ENCODE peak calls at places on chromosomes 6 and 20, in six cellular contexts. B, Z, W, D, U and K are unnamed samples.

GRCh38 chr6:43060034-43060754 is 763 bp downstream of the KLC4 start:
- DNase-seq in B (peak), Z (no peak), W (no peak), D (peak), U (no peak), K (peak)

GRCh38 chr6:36719126-36719525 is 21.5 kb downstream of the RAB44 start:
- DNase-seq in B (no peak), Z (no peak), W (no peak), D (peak), U (no peak), K (no peak)

GRCh38 chr6:12241493-12242214 is 48.5 kb upstream of the EDN1 start:
- DNase-seq in B (peak), Z (no peak), W (no peak), D (peak), U (no peak), K (no peak)

GRCh38 chr6:154995241-154996162 is at the start of gene TIAM2:
- DNase-seq in B (no peak), Z (peak), W (peak), D (no peak), U (peak), K (no peak)

GRCh38 chr6:95431637-95432228 is 145.6 kb upstream of the MANEA start:
- DNase-seq in B (peak), Z (peak), W (no peak), D (peak), U (peak), K (peak)

GRCh38 chr20:35743693-35744491 is 1.8 kb upstream of the RBM39 start:
- DNase-seq in B (no peak), Z (no peak), W (no peak), D (no peak), U (no peak), K (no peak)

GRCh38 chr6:41770381-41771057 is 9.2 kb downstream of the FRS3 start:
- DNase-seq in B (no peak), Z (no peak), W (no peak), D (no peak), U (no peak), K (no peak)

GRCh38 chr6:336159-337114 is 44.1 kb downstream of the DUSP22 start:
- DNase-seq in B (no peak), Z (no peak), W (no peak), D (peak), U (no peak), K (no peak)

GRCh38 chr6:156345700-156346099 is 431.5 kb upstream of the ARID1B start:
- DNase-seq in B (no peak), Z (no peak), W (no peak), D (no peak), U (no peak), K (no peak)

GRCh38 chr6:53107091-53107490 is 41.5 kb downstream of the GCM1 start:
- DNase-seq in B (no peak), Z (peak), W (no peak), D (no peak), U (peak), K (no peak)

GRCh38 chr20:22248052-22248667 is 336.2 kb downstream of the FOXA2 start:
- DNase-seq in B (no peak), Z (peak), W (no peak), D (no peak), U (no peak), K (peak)

GRCh38 chr20:63260943-63261807 is 6.9 kb upstream of the NKAIN4 start:
- DNase-seq in B (no peak), Z (no peak), W (no peak), D (no peak), U (no peak), K (no peak)

GRCh38 chr6:109867970-109868358 is 110.1 kb upstream of the GPR6 start:
- DNase-seq in B (no peak), Z (peak), W (no peak), D (no peak), U (peak), K (peak)

GRCh38 chr6:75296811-75297779 is 12.5 kb upstream of the TMEM30A start:
- DNase-seq in B (peak), Z (peak), W (no peak), D (no peak), U (peak), K (peak)

GRCh38 chr20:63518946-63519764 is 1.4 kb upstream of the PPDPF start:
- DNase-seq in B (no peak), Z (no peak), W (no peak), D (no peak), U (no peak), K (no peak)

DNA sequence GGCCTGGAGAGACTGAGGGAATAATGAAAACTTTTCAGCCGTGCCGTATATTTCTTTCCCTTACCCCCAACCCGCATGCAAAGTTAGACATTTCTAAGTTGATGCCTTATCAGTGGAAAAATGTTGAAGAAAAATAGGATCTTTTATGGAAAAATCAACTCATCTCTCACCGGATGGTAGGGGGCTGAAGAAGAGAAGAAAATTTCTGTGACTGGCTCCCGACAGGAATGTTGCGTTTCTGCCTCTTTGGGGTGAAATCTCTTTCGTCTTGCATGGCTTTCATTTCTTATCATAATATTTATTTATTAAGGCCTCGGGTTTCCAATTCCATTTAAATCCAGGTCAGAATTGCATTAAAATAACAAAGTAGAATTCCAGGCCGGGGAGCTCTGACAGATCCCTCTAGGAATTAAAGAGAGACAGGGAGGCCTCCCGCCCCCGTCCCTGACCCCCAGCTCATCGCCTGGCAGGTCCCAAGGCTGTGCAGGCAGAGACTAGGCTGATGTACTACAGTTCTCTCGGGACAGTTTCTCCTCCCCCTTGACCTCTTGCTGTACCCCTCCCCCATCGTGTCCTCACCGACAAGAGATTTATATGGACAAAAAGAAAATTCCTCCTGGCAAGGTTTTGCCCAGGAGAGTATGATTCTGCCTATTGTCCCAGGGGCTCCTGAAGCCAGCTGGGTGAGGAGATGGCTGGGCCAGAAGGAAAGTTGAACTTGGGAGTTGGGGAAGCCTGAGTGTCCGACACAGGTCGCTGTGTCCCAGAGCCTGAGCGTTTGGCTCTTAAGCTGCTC is 1.3 kb downstream of the SCUBE3 start:
- DNase-seq in B (no peak), Z (no peak), W (no peak), D (no peak), U (no peak), K (no peak)
- H3K4me3 ChIP-seq in B (no peak), Z (peak), W (peak), D (peak), U (peak), K (no peak)

DNA sequence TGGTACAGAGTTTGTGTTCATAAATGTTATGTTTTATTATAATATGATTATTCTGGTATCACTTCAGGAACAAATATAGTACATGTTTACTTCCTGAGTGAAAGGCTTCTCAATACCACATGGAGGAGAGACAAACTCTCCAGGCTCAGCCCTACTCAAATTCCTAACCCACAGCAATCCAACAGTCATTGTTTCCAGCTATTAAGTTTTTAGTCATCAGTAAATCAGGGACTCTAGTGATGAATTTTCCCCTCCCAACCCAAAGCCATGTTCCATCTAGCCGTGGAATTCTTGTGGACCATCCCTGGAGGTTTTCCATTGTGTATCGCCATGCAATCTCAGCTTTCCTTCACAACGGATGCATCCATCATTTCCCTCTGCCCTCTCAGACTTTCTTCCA is 58.1 kb downstream of the ISM1 start:
- DNase-seq in B (no peak), Z (peak), W (no peak), D (no peak), U (peak), K (no peak)
- TF ChIP-seq CTCF in B (no peak), Z (no peak), W (no peak), D (no peak), U (no peak), K (no peak)

DNA sequence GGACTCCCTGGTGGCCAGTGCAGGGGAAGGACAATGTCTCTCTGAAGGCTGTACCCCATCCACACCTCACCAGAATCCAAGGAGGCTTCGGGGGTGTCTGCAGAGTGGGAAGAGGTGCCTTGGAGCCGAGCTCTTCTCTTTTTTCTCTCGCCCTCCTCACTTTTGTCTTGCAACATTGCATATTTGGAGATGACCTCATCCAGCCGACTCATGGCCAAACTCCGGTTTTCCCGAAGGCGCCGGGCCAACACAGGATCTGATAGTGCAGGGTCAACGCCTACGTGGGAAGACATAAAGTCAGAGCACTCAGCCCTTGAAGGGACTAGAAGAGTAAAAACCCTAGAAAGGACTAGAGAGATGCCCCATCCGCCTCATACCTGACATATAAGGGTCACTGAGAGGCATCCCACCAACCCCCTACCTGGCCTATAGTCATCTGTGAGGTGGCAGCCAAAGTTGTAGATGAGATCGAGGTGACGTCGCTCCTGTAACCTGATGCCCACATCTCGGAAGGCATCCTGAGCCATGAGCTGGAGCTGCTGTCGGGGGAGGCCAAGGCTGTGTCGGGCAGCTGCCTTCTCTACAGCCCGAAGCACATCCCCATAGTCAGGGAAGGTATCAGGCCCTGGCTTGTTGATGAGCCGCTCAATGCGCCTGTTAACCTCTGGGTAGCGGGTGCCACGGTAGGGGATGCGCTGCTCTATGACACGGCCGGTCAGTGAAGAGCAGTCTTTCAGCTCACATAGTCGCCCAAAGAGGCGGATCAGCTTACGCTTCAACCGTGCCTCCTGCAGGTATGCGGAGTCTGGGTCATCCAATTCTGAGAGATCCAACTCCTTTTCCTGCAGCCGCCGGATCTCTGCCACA is 3.0 kb upstream of the ZBTB22 start:
- DNase-seq in B (peak), Z (peak), W (peak), D (peak), U (peak), K (no peak)
- H3K4me3 ChIP-seq in B (peak), Z (peak), W (no peak), D (no peak), U (no peak), K (peak)

DNA sequence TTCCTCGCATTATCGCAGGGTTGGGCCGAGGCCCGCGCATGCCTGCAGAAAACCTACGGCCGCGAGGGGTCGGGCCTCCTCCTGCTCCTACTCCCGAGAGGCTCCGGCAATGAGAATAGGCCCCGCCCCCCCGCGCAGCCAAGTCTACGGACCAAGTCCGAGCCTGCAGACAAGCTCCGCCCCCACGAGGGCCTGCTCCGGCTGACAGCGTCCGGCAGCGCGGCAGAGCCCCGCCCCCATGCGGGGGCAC is 3.1 kb upstream of the GPSM3 start:
- DNase-seq in B (peak), Z (peak), W (peak), D (peak), U (peak), K (peak)
- TF ChIP-seq CTCF in B (no peak), Z (peak), W (peak), D (peak), U (peak), K (no peak)

GRCh38 chr6:90583783-90584481 is 2.9 kb downstream of the MAP3K7 start:
- DNase-seq in B (no peak), Z (no peak), W (no peak), D (no peak), U (no peak), K (no peak)
- H3K4me3 ChIP-seq in B (no peak), Z (no peak), W (no peak), D (no peak), U (no peak), K (no peak)

GRCh38 chr6:89566930-89567634 is 71.5 kb downstream of the LYRM2 start:
- DNase-seq in B (no peak), Z (no peak), W (no peak), D (no peak), U (no peak), K (no peak)

GRCh38 chr6:89563866-89564265 is 74.7 kb downstream of the LYRM2 start:
- DNase-seq in B (no peak), Z (no peak), W (no peak), D (no peak), U (no peak), K (no peak)

GRCh38 chr6:89564752-89565427 is 73.7 kb downstream of the LYRM2 start:
- DNase-seq in B (no peak), Z (peak), W (no peak), D (no peak), U (no peak), K (no peak)

GRCh38 chr6:89566011-89566775 is 72.4 kb downstream of the LYRM2 start:
- DNase-seq in B (no peak), Z (no peak), W (no peak), D (no peak), U (no peak), K (no peak)

DNA sequence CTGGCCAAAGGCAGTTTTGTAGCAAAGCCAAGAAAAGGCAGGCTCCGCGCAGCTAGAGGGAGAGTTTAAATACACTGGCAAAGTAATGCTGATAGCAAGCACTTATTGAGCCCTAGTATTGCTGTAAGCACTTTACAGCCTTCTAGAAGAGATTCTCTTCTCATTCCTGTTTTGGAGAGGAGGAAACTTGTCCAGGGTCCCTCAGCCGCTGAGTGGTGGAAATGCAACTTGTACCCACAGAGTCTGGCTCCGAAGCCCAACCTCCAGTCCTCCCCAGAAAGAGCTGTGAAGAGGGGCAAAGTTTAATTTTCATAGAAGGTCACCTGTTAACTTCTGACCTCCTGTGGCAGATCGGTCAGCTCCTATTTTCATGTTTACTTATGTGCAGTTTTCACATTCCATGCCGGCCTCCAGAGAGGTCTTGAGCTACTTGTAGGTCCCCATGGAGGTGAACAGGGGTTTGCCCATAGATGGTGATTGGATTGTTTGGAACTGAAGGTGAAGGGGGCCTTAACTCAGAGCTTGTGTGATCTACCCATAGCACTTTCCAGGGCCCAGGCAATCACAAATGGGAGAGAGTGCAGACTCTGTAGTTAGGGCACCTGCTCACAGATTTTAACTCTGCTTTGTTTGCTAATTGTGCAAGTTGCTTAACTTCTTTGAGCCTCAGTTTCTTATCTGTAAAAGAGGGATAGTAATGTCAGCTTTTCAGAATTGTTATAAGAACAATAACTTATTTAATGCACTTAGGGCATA is 70.7 kb downstream of the LYRM2 start:
- DNase-seq in B (no peak), Z (no peak), W (no peak), D (no peak), U (no peak), K (no peak)
- TF ChIP-seq CTCF in B (no peak), Z (no peak), W (no peak), D (no peak), U (no peak), K (no peak)